ENCODE peak calls at places on chromosomes 13 and 19, in five cellular contexts. V is spleen, X is lower leg skin, U is fibroblast of mammary gland, I is foreskin fibroblast. D is an unnamed sample.
A peak's percentile ranks its signal among the peaks of the same experiment; 100 is the strongest.

GRCh38 chr13:49140910-49141611 is 79.1 kb upstream of the MLNR start:
- DNase-seq in V (no peak), X (no peak), U (no peak), I (no peak), D (no peak)

GRCh38 chr13:29140277-29140676 is 320.1 kb downstream of the MTUS2 start:
- DNase-seq in V (no peak), X (no peak), U (peak; percentile 1), I (peak; percentile 10), D (peak; percentile 4)

GRCh38 chr13:95258619-95259194 is 42.5 kb downstream of the ABCC4 start:
- DNase-seq in V (no peak), X (no peak), U (no peak), I (no peak), D (no peak)

GRCh38 chr13:22369090-22369489 is 698.2 kb downstream of the FGF9 start:
- DNase-seq in V (no peak), X (no peak), U (no peak), I (no peak), D (no peak)

GRCh38 chr13:21243045-21243842 is 66.8 kb downstream of the MRPL57 start:
- DNase-seq in V (no peak), X (no peak), U (no peak), I (peak; percentile 2), D (no peak)

GRCh38 chr19:54530866-54531265 is 28.2 kb downstream of the LAIR2 start:
- DNase-seq in V (no peak), X (no peak), U (no peak), I (no peak), D (no peak)

GRCh38 chr19:55486971-55487883 is 1.0 kb upstream of the SSC5D start:
- DNase-seq in V (no peak), X (no peak), U (peak; percentile 98), I (peak; percentile 96), D (peak; percentile 99)

GRCh38 chr19:43467730-43468129 is 2.3 kb upstream of the LYPD3 start:
- DNase-seq in V (no peak), X (no peak), U (peak; percentile 62), I (peak; percentile 41), D (peak; percentile 64)

GRCh38 chr13:29266743-29267142 is 328.7 kb downstream of the SLC7A1 start:
- DNase-seq in V (no peak), X (no peak), U (no peak), I (no peak), D (no peak)

GRCh38 chr19:16561382-16561781 is 10.8 kb downstream of the SLC35E1 start:
- DNase-seq in V (no peak), X (no peak), U (no peak), I (no peak), D (no peak)

GRCh38 chr13:109762791-109763190 is 23.6 kb downstream of the IRS2 start:
- DNase-seq in V (no peak), X (no peak), U (no peak), I (no peak), D (no peak)

GRCh38 chr19:49128545-49129237 is 9.3 kb downstream of the PPFIA3 start:
- DNase-seq in V (no peak), X (no peak), U (no peak), I (no peak), D (no peak)

GRCh38 chr19:49130325-49130724 is 11.0 kb downstream of the PPFIA3 start:
- DNase-seq in V (no peak), X (no peak), U (no peak), I (no peak), D (no peak)

GRCh38 chr19:49129238-49129583 is 9.9 kb downstream of the PPFIA3 start:
- DNase-seq in V (no peak), X (no peak), U (no peak), I (no peak), D (no peak)

GRCh38 chr19:49126575-49126974 is 7.2 kb downstream of the PPFIA3 start:
- DNase-seq in V (no peak), X (no peak), U (no peak), I (no peak), D (no peak)

GRCh38 chr19:49127674-49128544 is 8.6 kb downstream of the PPFIA3 start:
- DNase-seq in V (peak; percentile 97), X (peak; percentile 93), U (peak; percentile 94), I (peak; percentile 95), D (peak; percentile 94)
- TF ChIP-seq CTCF in V (peak; percentile 40), X (no peak), U (no peak), I (no peak), D (no peak)

GRCh38 chr13:99605417-99606321 is 104.4 kb downstream of the TM9SF2 start:
- DNase-seq in V (peak; percentile 89), X (peak; percentile 27), U (peak; percentile 14), I (no peak), D (no peak)
- TF ChIP-seq CTCF in V (peak; percentile 15), X (no peak), U (no peak), I (no peak), D (peak; percentile 31)

GRCh38 chr19:38719761-38720558 is 24.3 kb downstream of the CAPN12 start:
- DNase-seq in V (no peak), X (no peak), U (no peak), I (no peak), D (no peak)

GRCh38 chr19:38717855-38718254 is 26.4 kb downstream of the CAPN12 start:
- DNase-seq in V (no peak), X (no peak), U (no peak), I (no peak), D (no peak)

GRCh38 chr19:38720559-38721236 is 23.6 kb downstream of the CAPN12 start:
- DNase-seq in V (no peak), X (no peak), U (no peak), I (no peak), D (no peak)

GRCh38 chr19:38717051-38717450 is 27.2 kb downstream of the CAPN12 start:
- DNase-seq in V (no peak), X (no peak), U (no peak), I (no peak), D (no peak)

GRCh38 chr19:38718747-38719543 is 25.3 kb downstream of the CAPN12 start:
- DNase-seq in V (no peak), X (no peak), U (no peak), I (no peak), D (peak; percentile 32)
- TF ChIP-seq CTCF in V (no peak), X (no peak), U (peak; percentile 19), I (peak; percentile 56), D (peak; percentile 55)

DNA sequence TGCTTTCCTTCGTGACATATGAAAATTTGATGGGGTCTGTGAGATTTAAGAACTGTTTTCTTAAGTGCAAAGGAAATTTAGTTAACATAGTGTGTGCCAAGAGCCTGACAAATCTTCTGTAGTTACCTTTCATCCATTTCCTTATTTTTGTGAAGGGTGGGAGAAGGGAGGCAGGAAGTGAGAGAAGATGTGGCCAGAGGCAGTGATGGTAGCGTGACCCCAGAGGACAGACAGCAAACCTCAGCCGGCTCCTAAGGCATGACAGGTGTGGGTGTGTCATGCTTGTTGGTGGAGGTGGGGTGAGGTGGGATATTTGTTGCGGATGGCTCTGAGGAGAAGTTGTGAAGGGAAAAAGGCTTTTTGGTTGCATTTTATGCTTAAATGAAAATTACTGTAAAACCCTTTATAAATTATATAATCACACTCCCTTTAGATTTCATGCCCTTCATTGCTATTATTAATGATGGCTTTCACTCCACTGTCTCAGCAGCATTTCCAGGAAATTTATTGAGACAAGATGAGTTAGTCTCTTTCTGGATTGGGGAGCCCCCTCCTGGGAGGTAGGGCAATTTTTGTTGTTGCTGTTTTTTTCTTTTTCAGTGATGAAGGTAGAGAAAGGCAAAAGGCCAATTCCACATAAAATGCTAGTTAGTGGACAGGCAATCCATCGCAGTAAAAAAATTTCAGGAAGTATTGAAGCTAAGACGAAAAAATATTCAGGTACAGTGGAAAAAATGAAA is 80.0 kb downstream of the TEX26 start:
- DNase-seq in V (no peak), X (no peak), U (peak; percentile 47), I (peak; percentile 23), D (peak; percentile 11)
- TF ChIP-seq CTCF in V (no peak), X (no peak), U (peak; percentile 61), I (peak; percentile 55), D (peak; percentile 73)

GRCh38 chr19:38073806-38074685 is 150.0 kb downstream of the DPF1 start:
- DNase-seq in V (no peak), X (no peak), U (no peak), I (peak; percentile 74), D (no peak)
- TF ChIP-seq CTCF in V (no peak), X (no peak), U (no peak), I (peak; percentile 18), D (no peak)

DNA sequence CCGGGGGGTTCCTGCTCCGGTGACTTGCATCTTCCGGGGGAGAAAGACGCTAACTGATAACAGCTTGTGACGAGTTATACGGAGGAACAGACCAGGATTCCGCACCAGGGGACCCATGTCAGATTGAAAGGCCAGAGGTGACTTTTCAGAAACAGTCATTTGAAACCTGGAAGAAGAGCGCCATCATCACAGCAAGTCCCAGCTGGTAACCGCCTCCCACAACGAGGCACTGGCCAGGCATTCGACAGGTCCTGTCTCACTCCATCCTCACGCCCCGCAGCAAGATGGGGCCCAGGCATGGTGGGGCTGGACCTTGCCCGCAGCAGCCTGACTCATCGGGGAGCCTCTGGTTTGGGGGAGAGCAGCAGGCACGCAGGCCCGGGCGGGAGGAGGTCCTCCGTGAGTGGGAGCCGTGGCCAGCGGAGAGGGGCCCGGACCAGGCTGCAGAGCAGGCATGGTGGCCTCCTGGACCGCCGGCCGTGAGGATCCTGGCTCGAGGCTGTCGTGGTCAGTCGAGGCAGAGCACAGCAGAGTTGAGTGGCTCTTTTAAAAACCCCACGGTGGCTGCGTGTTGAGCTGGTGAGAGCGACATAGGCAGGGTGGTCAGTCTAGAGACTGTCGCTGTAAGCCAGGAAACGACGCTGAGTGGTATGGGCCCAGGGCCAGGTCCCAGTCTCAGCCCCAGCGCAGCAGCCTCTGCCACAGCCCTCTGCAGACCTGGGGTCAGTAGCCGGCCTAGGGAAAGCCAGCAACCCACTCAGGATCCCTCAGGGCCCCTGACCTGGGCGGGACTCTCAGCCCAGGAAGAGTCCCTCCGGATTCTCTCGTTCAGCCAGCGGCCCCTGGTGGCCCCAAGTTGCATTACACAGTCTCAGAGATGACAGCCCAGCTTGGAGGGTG is 94.9 kb upstream of the MCF2L start:
- DNase-seq in V (peak; percentile 94), X (peak; percentile 62), U (peak; percentile 58), I (peak; percentile 47), D (peak; percentile 54)
- TF ChIP-seq CTCF in V (peak; percentile 91), X (no peak), U (peak; percentile 89), I (peak; percentile 89), D (peak; percentile 95)

GRCh38 chr13:111612918-111613317 is 292.5 kb downstream of the TEX29 start:
- DNase-seq in V (no peak), X (no peak), U (no peak), I (no peak), D (no peak)
- TF ChIP-seq CTCF in V (no peak), X (no peak), U (no peak), I (no peak), D (no peak)

D was measured in HFFc6.